ENCODE peak calls at places on chromosomes 13 and 19, in four cellular contexts. N, V, Z and A are unnamed samples.

GRCh38 chr13:28411859-28412353 is 83.0 kb downstream of the FLT1 start:
- DNase-seq in N (no peak), V (no peak), Z (peak), A (no peak)

GRCh38 chr13:39132286-39132685 is 94.0 kb downstream of the NHLRC3 start:
- DNase-seq in N (no peak), V (no peak), Z (no peak), A (no peak)

GRCh38 chr13:98434060-98434459 is 142.8 kb downstream of the STK24 start:
- DNase-seq in N (no peak), V (no peak), Z (no peak), A (no peak)

GRCh38 chr13:37869506-37869755 is 141 bp downstream of the TRPC4 start:
- DNase-seq in N (no peak), V (no peak), Z (no peak), A (no peak)

GRCh38 chr13:26342898-26343297 is 89.0 kb downstream of the CDK8 start:
- DNase-seq in N (no peak), V (no peak), Z (peak), A (no peak)

GRCh38 chr13:46577656-46578589 is 25.0 kb downstream of the LRCH1 start:
- DNase-seq in N (no peak), V (no peak), Z (no peak), A (no peak)

GRCh38 chr13:27304611-27305010 is 34.0 kb downstream of the RASL11A start:
- DNase-seq in N (no peak), V (no peak), Z (no peak), A (no peak)

GRCh38 chr13:87666826-87667225 is 4.3 kb upstream of the SLITRK5 start:
- DNase-seq in N (no peak), V (no peak), Z (no peak), A (no peak)

GRCh38 chr19:7940841-7941240 is 2.6 kb downstream of the TIMM44 start:
- DNase-seq in N (no peak), V (no peak), Z (no peak), A (no peak)

GRCh38 chr19:2363419-2363818 is 3.4 kb downstream of the TMPRSS9 start:
- DNase-seq in N (no peak), V (no peak), Z (peak), A (no peak)

GRCh38 chr13:94435604-94436226 is 43.8 kb downstream of the DCT start:
- DNase-seq in N (peak), V (no peak), Z (peak), A (no peak)

DNA sequence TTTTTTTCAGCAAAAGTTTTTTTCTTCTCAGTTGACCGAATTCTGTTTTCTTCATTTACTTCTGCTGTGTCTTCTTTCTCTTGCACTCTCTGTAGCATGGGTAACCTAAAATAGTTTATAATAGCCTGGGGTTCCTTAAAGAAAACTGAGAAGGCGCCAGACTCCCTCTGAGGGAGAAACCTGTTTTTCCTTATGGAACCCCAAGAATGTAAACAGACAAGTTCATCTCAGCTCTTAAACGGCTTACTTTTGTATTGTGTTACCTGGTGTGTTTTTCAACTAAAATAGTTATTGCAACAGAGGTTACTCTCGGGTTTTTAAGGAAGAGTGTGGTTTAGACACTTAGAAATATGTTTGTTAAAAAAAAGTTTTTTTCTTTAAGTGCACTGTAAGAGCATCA is 23.8 kb upstream of the TM9SF2 start:
- DNase-seq in N (no peak), V (no peak), Z (no peak), A (no peak)
- TF ChIP-seq USF2 in N (no peak), V (no peak), Z (no peak), A (no peak)

GRCh38 chr19:15433519-15434069 is 14.8 kb upstream of the AKAP8L start:
- DNase-seq in N (no peak), V (no peak), Z (no peak), A (no peak)
- TF ChIP-seq USF1 in N (no peak), V (no peak), Z (no peak), A (no peak)

DNA sequence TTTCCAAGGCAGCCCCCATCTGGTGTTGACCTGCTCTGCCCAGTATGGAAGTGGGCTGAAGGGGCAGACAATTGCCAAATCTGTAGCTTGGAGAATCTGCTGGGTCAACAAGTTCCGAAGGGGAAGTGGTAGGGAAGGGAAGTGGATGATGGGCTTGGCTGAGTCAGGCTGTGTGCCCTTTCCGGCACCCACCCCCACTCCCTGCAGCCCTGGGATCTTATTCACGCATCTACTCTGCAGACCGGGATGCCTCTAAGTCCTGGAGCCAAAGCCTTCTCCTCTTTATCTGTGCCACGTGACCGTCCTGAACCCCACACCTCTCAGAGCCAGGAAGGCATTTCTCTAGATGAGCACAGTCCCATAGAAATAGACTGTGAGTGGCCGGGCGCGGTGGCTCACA is 7.5 kb upstream of the C5AR2 start:
- DNase-seq in N (no peak), V (no peak), Z (no peak), A (no peak)
- TF ChIP-seq USF2 in N (peak), V (no peak), Z (no peak), A (no peak)

DNA sequence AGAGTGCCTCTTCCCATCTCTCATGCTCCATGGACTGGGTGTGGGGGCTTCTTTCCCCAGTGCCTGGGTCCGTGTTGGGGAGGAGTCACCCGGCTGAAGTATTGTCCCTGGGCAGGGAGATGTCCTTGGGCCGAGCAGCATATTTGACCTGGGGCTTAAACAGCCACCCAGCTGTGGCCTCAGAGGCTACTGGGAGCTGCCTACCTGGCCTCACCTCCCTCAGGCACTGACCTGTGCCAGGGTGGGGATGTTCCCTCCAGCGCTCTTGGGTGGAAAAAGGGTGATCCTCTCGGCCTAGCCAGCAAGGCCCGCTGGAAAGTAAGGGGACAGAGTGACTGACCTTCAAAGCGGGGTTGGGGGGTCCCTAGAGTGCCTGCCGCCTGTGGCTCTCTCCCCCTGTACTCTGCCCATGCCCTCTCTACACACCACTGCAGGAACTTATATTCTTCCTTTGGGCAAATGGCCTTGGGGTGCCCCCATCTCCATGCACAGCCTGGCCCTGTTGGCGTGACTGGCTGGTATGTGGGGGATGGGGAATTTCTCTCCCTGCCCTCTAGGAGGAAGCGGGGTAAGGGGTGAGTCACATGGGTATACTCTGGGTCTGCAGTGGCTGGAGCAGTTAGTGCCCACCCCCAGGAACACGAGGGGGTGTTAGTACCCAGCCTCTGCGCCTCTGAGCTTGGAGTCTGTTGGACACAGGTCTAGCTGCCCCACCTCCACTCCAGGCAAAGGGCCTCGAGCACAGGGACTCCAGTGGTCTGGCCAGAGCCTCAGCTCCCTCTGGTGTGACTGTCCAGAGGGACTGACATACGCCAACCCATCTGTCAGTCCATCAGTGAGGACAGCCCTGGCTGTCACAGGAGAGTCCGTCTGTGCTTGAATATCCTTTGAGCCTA is 66.3 kb downstream of the CHST8 start:
- DNase-seq in N (no peak), V (no peak), Z (peak), A (no peak)
- TF ChIP-seq USF1 in N (no peak), V (no peak), Z (no peak), A (no peak)